ENCODE peak calls at places on chromosomes 13 and 19, in six cellular contexts. R, V, C, K, A and H are unnamed samples.

GRCh38 chr13:113906566-113906965 is 42.7 kb upstream of the GAS6 start:
- DNase-seq in R (no peak), K (no peak), A (no peak), C (no peak), V (peak; percentile 29), H (no peak)

GRCh38 chr13:29754486-29754806 is 96.0 kb downstream of the UBL3 start:
- DNase-seq in C (no peak), A (no peak), R (peak; percentile 79), K (no peak), V (no peak), H (no peak)

GRCh38 chr19:42386974-42387707 is 3.0 kb downstream of the CNFN start:
- DNase-seq in A (peak; percentile 77), K (no peak), V (peak; percentile 79), R (peak; percentile 93), C (peak; percentile 75), H (no peak)

GRCh38 chr13:66933994-66934393 is 296.1 kb downstream of the PCDH9 start:
- DNase-seq in R (no peak), C (no peak), K (peak; percentile 67), A (no peak), V (no peak), H (no peak)

GRCh38 chr13:50357586-50358118 is 342.4 kb downstream of the KCNRG start:
- DNase-seq in A (no peak), V (peak; percentile 58), K (peak; percentile 57), R (no peak), C (peak; percentile 41), H (peak; percentile 7)

GRCh38 chr13:51995677-51996551 is 15.3 kb downstream of the ATP7B start:
- DNase-seq in C (no peak), V (no peak), K (no peak), A (no peak), R (peak; percentile 33), H (no peak)

GRCh38 chr19:42261763-42262162 is 6.8 kb upstream of the ERF start:
- DNase-seq in R (no peak), V (no peak), C (no peak), K (no peak), A (no peak), H (no peak)

GRCh38 chr13:111328803-111329410 is 8.5 kb downstream of the TEX29 start:
- DNase-seq in V (no peak), C (no peak), A (no peak), R (no peak), K (no peak), H (no peak)

GRCh38 chr13:41533676-41534075 is 76.3 kb downstream of the RGCC start:
- DNase-seq in A (no peak), C (no peak), R (no peak), K (no peak), V (no peak), H (no peak)
- H3K4me3 ChIP-seq in A (no peak overlapping the region), C (no peak overlapping the region), R (no peak overlapping the region), K (no peak overlapping the region), V (no peak overlapping the region), H (no peak overlapping the region)

GRCh38 chr19:6481541-6482342 is at the start of gene DENND1C:
- DNase-seq in V (no peak), K (no peak), R (peak; percentile 74), A (peak; percentile 88), C (peak; percentile 40), H (no peak)
- TF ChIP-seq CTCF in V (no peak), K (peak; percentile 74), R (peak; percentile 82), A (peak; percentile 67), C (no peak), H (peak; percentile 44)

GRCh38 chr13:78183737-78184136 is 265.1 kb upstream of the EDNRB start:
- DNase-seq in R (no peak), K (no peak), C (no peak), A (no peak), V (no peak), H (no peak)

GRCh38 chr13:78187781-78188180 is 269.1 kb upstream of the EDNRB start:
- DNase-seq in K (no peak), V (no peak), C (no peak), R (no peak), A (no peak), H (no peak)

GRCh38 chr13:78182813-78183212 is 264.2 kb upstream of the EDNRB start:
- DNase-seq in V (no peak), K (no peak), A (no peak), R (no peak), C (no peak), H (no peak)

GRCh38 chr13:78190296-78190695 is 271.7 kb upstream of the EDNRB start:
- DNase-seq in A (no peak), R (no peak), C (no peak), V (no peak), K (no peak), H (no peak)

GRCh38 chr13:78185700-78186099 is 267.1 kb upstream of the EDNRB start:
- DNase-seq in R (no peak), A (no peak), C (no peak), V (no peak), K (no peak), H (no peak)
- H3K4me3 ChIP-seq in R (no peak overlapping the region), A (no peak overlapping the region), C (no peak overlapping the region), V (no peak overlapping the region), K (no peak overlapping the region), H (no peak overlapping the region)

DNA sequence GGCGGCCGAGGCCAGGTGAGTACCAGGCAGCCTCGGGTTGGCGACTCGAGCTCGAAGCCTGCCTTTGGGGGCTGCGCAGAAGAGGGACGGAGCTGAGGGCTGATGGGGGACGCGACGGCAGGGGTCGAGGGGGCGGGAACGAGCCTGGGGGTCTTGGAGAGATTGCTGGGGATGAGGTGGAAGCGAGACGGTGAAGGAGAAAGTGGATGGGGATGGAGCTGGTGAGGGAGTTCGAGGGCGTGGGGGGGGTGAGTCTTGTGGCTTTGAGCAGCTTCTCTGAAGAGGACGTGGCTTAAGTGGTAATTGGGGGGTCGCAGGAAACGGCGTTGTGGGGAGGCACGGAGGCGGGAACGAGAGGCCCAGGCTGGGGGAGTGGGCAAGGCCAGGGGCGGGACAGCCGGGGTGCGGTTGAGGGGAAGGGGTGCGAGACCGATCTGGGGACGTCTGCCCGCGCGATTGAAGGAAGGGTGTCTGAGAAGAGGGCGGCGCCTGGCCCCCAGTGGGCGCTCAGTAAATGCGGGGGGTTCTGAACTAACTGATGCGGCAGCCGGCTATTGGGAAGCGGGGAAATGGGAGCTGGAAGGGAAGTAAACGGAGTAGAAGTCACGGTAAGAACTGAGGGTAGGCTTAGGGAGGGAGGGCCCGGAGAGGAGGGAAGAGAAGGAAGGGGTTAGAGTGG is 422 bp downstream of the MYO9B start:
- DNase-seq in V (peak; percentile 44), K (no peak), C (no peak), R (peak; percentile 82), A (peak; percentile 48), H (no peak)
- TF ChIP-seq CTCF in V (no peak), K (no peak), C (no peak), R (no peak), A (no peak), H (no peak)

DNA sequence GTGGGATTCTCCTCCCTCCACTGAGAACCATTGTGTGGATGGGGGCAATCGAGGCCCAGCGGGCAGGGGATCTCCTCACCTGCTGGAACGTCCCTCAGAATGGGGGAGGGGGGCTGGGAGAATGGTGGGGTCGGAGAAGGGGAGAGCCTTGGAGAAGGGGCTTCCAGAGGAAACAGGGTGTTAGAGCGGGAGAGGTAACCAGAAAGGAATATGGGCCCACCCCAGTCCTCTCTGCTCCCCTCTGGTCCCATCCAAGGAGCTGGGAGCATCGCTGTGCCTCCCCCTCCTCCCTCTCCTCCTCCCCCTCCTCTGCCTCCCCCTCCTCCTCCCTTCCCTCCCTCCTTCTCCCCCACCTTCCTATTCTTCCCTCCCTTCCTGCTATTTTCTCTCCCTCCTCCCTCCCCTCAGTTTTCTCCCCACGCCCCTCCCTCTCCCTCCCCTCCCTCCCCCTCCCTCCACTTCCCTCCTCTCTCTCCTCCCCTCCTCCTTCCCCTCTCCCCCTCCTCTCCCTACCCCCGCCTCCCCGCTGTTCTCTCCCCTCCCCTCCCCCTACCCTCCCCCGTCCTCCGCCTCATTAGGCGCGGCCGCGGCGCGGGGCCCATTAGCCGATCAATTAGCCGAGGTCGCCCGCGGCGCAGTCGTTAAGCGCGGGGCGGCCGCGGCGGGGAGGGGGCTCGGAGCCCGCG is 15.5 kb downstream of the TLE5 start:
- DNase-seq in C (no peak), K (no peak), V (no peak), A (no peak), R (peak; percentile 79), H (no peak)
- H3K4me3 ChIP-seq in C (peak overlapping the region; percentile 15), K (no peak overlapping the region), V (peak overlapping the region; percentile 68), A (peak overlapping the region; percentile 47), R (peak overlapping the region; percentile 64), H (peak overlapping the region; percentile 30)

GRCh38 chr19:13281567-13282291 is 131.5 kb downstream of the IER2 start:
- DNase-seq in A (no peak), K (no peak), C (no peak), R (peak; percentile 18), V (no peak), H (no peak)

GRCh38 chr19:13275016-13275722 is 125.0 kb downstream of the IER2 start:
- DNase-seq in V (no peak), R (no peak), K (no peak), C (no peak), A (no peak), H (no peak)

GRCh38 chr19:13282486-13283065 is 132.4 kb downstream of the IER2 start:
- DNase-seq in R (no peak), A (no peak), V (no peak), K (no peak), C (no peak), H (no peak)

GRCh38 chr19:13277104-13277809 is 127.0 kb downstream of the IER2 start:
- DNase-seq in A (peak; percentile 84), V (no peak), C (peak; percentile 63), K (peak; percentile 4), R (peak; percentile 86), H (no peak)
- TF ChIP-seq CTCF in A (peak; percentile 85), V (peak; percentile 82), C (peak; percentile 74), K (peak; percentile 63), R (peak; percentile 78), H (peak; percentile 39)

GRCh38 chr19:48757741-48758144 is 2.4 kb downstream of the FGF21 start:
- DNase-seq in C (no peak), A (no peak), V (no peak), R (no peak), K (no peak), H (no peak)
- H3K4me3 ChIP-seq in C (no peak overlapping the region), A (no peak overlapping the region), V (no peak overlapping the region), R (no peak overlapping the region), K (no peak overlapping the region), H (no peak overlapping the region)

GRCh38 chr13:80962855-80963254 is 621.9 kb upstream of the SPRY2 start:
- DNase-seq in V (no peak), A (no peak), K (no peak), C (no peak), R (no peak), H (no peak)
- TF ChIP-seq CTCF in V (no peak), A (no peak), K (no peak), C (no peak), R (no peak), H (no peak)

GRCh38 chr19:47134533-47134932 is 3.9 kb downstream of the SAE1 start:
- DNase-seq in K (no peak), R (no peak), V (no peak), C (no peak), A (no peak), H (no peak)

GRCh38 chr19:47133021-47133471 is 2.4 kb downstream of the SAE1 start:
- DNase-seq in R (no peak), V (no peak), A (no peak), C (no peak), K (no peak), H (no peak)

GRCh38 chr19:47130589-47131168 is at the start of gene SAE1:
- DNase-seq in A (peak; percentile 100), C (peak; percentile 94), R (peak; percentile 100), V (peak; percentile 89), K (peak; percentile 64), H (peak; percentile 86)

GRCh38 chr19:47130120-47130588 is 481 bp upstream of the SAE1 start:
- DNase-seq in C (no peak), K (no peak), R (no peak), A (no peak), V (no peak), H (no peak)

GRCh38 chr19:47132522-47132852 is 1.9 kb downstream of the SAE1 start:
- DNase-seq in R (no peak), C (no peak), A (no peak), K (no peak), V (no peak), H (no peak)
- H3K4me3 ChIP-seq in R (peak overlapping the region; percentile 100), C (no peak overlapping the region), A (peak overlapping the region; percentile 93), K (no peak overlapping the region), V (no peak overlapping the region), H (no peak overlapping the region)